ENCODE peak calls at places on chromosome 11, in four cellular contexts. Y is thoracic aorta, C is nephron progenitor cell, Q is T-helper 9 cell. Z is an unnamed sample.

GRCh38 chr11:46948378-46949131 is 12.0 kb downstream of the CSTPP1 start:
- DNase-seq in Y (no peak), C (no peak), Q (no peak), Z (no peak)

GRCh38 chr11:119361961-119362725 is 15.6 kb upstream of the MFRP start:
- DNase-seq in Y (no peak), C (no peak), Q (no peak), Z (no peak)

GRCh38 chr11:27120211-27120610 is 79.6 kb downstream of the BBOX1 start:
- DNase-seq in Y (no peak), C (no peak), Q (no peak), Z (no peak)

GRCh38 chr11:117203069-117203407 is 3.9 kb downstream of the TAGLN start:
- DNase-seq in Y (no peak), C (no peak), Q (no peak), Z (no peak)

GRCh38 chr11:64224151-64224890 is 1.7 kb downstream of the TRPT1 start:
- DNase-seq in Y (no peak), C (no peak), Q (no peak), Z (no peak)

GRCh38 chr11:5624489-5625278 is at the start of gene TRIM34:
- DNase-seq in Y (no peak), C (peak; percentile 11), Q (peak; percentile 26), Z (no peak)

GRCh38 chr11:123594188-123594901 is 60.1 kb downstream of the SCN3B start:
- DNase-seq in Y (no peak), C (no peak), Q (no peak), Z (no peak)

GRCh38 chr11:86134580-86135318 is 65.9 kb upstream of the PICALM start:
- DNase-seq in Y (no peak), C (no peak), Q (no peak), Z (no peak)

GRCh38 chr11:116176484-116177005 is 596.2 kb downstream of the BUD13 start:
- DNase-seq in Y (no peak), C (no peak), Q (no peak), Z (no peak)

GRCh38 chr11:85316967-85317366 is 310.2 kb downstream of the DLG2 start:
- DNase-seq in Y (no peak), C (no peak), Q (no peak), Z (no peak)

GRCh38 chr11:60844045-60844869 is 2.3 kb downstream of the CCDC86 start:
- DNase-seq in Y (no peak), C (no peak), Q (no peak), Z (no peak)

GRCh38 chr11:110409174-110409573 is 20.6 kb upstream of the FDX1 start:
- DNase-seq in Y (no peak), C (no peak), Q (no peak), Z (no peak)

GRCh38 chr11:78722786-78723185 is 148.1 kb upstream of the NARS2 start:
- DNase-seq in Y (no peak), C (no peak), Q (no peak), Z (no peak)

GRCh38 chr11:86558219-86558618 is 114.2 kb downstream of the ME3 start:
- DNase-seq in Y (no peak), C (no peak), Q (no peak), Z (no peak)